ENCODE peak calls at places on chromosomes 11 and 22, in seven cellular contexts. J, T, H, F, C, P and E are unnamed samples.

GRCh38 chr11:122668562-122669090 is 13.1 kb downstream of the UBASH3B start:
- DNase-seq in H (no peak), T (peak; percentile 86), J (no peak), C (no peak), P (peak; percentile 89), F (peak; percentile 98), E (peak; percentile 33)

GRCh38 chr11:112962854-112963367 is 1.7 kb downstream of the NCAM1 start:
- DNase-seq in T (no peak), J (peak; percentile 84), P (peak; percentile 23), F (no peak), C (no peak), H (peak; percentile 94), E (no peak)

GRCh38 chr22:28179392-28179791 is 260.3 kb upstream of the PITPNB start:
- DNase-seq in T (no peak), P (no peak), H (no peak), J (no peak), F (no peak), C (no peak), E (no peak)

GRCh38 chr22:17074648-17075002 is 10.2 kb upstream of the IL17RA start:
- DNase-seq in C (no peak), J (no peak), T (peak; percentile 34), F (peak; percentile 40), H (no peak), P (no peak), E (no peak)

GRCh38 chr11:63866211-63866610 is 27.3 kb downstream of the MARK2 start:
- DNase-seq in C (no peak), T (peak; percentile 63), H (no peak), J (no peak), P (peak; percentile 54), F (peak; percentile 61), E (peak; percentile 95)

GRCh38 chr11:69131644-69132300 is 24.0 kb upstream of the SMIM38 start:
- DNase-seq in H (peak; percentile 70), C (peak; percentile 36), P (peak; percentile 68), J (peak; percentile 91), T (peak; percentile 63), F (peak; percentile 70), E (no peak)

GRCh38 chr11:59668188-59668949 is 468 bp downstream of the PATL1 start:
- DNase-seq in J (peak; percentile 94), C (peak; percentile 8), F (peak; percentile 28), H (peak; percentile 10), T (peak; percentile 42), P (peak; percentile 34), E (peak; percentile 78)

GRCh38 chr11:87137711-87138110 is 100.0 kb downstream of the TMEM135 start:
- DNase-seq in T (peak; percentile 80), J (no peak), F (peak; percentile 64), H (no peak), P (no peak), C (peak; percentile 37), E (no peak)

GRCh38 chr11:12290477-12290922 is 86.9 kb upstream of the PARVA start:
- DNase-seq in F (no peak), J (no peak), H (no peak), C (no peak), T (no peak), P (no peak), E (no peak)

GRCh38 chr11:63944987-63945386 is 6.2 kb downstream of the NAA40 start:
- DNase-seq in J (no peak), T (peak; percentile 43), F (no peak), C (no peak), H (peak; percentile 58), P (no peak), E (no peak)

GRCh38 chr22:20423636-20424511 is 13.8 kb downstream of the SCARF2 start:
- DNase-seq in F (no peak), T (no peak), P (no peak), J (peak; percentile 3), C (no peak), H (no peak), E (no peak)

GRCh38 chr11:121582296-121582695 is 129.5 kb upstream of the SORL1-AS1 start:
- DNase-seq in C (no peak), F (no peak), J (no peak), T (no peak), P (no peak), H (no peak), E (peak; percentile 14)

GRCh38 chr22:27591060-27591459 is 210.5 kb downstream of the MN1 start:
- DNase-seq in T (no peak), C (no peak), P (no peak), F (no peak), J (no peak), H (no peak), E (no peak)

GRCh38 chr22:48736593-48737460 is 1090.8 kb downstream of the BRD1 start:
- DNase-seq in T (no peak), C (no peak), H (peak; percentile 0), F (no peak), P (no peak), J (no peak), E (no peak)

GRCh38 chr22:21731503-21731902 is 4.1 kb downstream of the YPEL1 start:
- DNase-seq in F (no peak), J (no peak), C (no peak), T (no peak), H (no peak), P (no peak), E (no peak)

GRCh38 chr11:72354356-72355115 is 79.8 kb downstream of the CLPB start:
- DNase-seq in P (peak; percentile 10), J (no peak), F (peak; percentile 31), H (peak; percentile 78), T (no peak), C (no peak), E (no peak)

GRCh38 chr11:131944709-131945108 is 574.3 kb downstream of the NTM start:
- DNase-seq in P (peak; percentile 18), F (peak; percentile 68), H (no peak), C (peak; percentile 69), T (peak; percentile 55), J (no peak), E (no peak)

GRCh38 chr11:93031386-93031785 is 61.9 kb downstream of the MTNR1B start:
- DNase-seq in H (no peak), J (peak; percentile 19), P (peak; percentile 95), C (no peak), T (peak; percentile 71), F (peak; percentile 82), E (no peak)

GRCh38 chr11:62459080-62459479 is 40.2 kb downstream of the SCGB1A1 start:
- DNase-seq in J (no peak), P (no peak), C (no peak), F (peak; percentile 33), T (peak; percentile 44), H (no peak), E (no peak)

GRCh38 chr22:23984430-23984829 is 4.5 kb downstream of the GSTT2 start:
- DNase-seq in C (no peak), J (no peak), F (peak; percentile 38), H (peak; percentile 63), P (peak; percentile 11), T (peak; percentile 53), E (no peak)

DNA sequence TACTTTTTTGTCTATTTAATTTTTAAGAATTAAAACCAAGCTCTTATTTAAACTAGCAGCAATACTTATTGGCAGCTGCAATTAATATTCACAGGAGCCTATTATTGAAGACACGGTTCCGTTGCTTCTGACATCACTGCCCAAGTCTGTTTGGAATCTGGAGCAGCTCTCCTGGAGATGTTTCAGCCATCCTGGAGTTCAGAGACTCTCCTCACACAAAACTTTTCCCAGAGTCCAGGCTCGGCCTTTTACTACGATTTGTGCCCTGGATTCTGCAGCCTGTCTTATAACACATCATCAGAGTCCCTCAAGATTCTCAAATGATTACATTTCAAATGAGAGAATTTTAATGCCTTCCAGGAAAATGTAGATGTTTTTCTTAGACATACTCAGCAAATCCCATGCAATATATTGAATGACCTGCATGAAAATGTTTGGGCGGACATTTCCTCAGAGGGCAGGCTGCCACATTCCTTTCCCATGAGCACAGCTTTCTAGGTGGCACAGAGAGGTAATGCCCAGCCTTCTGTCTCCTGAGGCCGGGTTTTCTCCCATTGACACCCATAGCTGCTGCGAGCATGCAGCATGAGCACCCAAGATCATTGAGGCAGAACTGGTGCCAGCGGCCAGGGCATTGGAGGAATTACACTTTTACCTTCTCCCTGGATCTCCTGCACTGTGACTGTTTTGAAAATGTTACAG is 129.1 kb downstream of the SNX19 start:
- DNase-seq in P (no peak), J (no peak), F (peak; percentile 46), T (no peak), H (no peak), C (no peak), E (no peak)
- TF ChIP-seq CTCF in P (no peak), J (no peak), F (no peak), T (no peak), H (no peak), C (no peak), E (no peak)

GRCh38 chr11:107716884-107717532 is 5.2 kb upstream of the SLN start:
- DNase-seq in H (no peak), J (no peak), T (no peak), F (no peak), C (no peak), P (peak; percentile 31), E (no peak)
- TF ChIP-seq CTCF in H (no peak), J (no peak), T (no peak), F (no peak), C (no peak), P (no peak), E (no peak)

GRCh38 chr11:2590131-2590950 is 109.5 kb downstream of the KCNQ1OT1 start:
- DNase-seq in P (no peak), J (no peak), C (no peak), H (no peak), F (no peak), T (no peak), E (no peak)

GRCh38 chr11:2591805-2592204 is 108.0 kb downstream of the KCNQ1OT1 start:
- DNase-seq in H (no peak), C (no peak), T (no peak), J (no peak), P (no peak), F (no peak), E (no peak)

GRCh38 chr11:2592559-2593392 is 107.0 kb downstream of the KCNQ1OT1 start:
- DNase-seq in T (no peak), J (no peak), F (no peak), H (peak; percentile 1), P (no peak), C (no peak), E (no peak)

GRCh38 chr11:2589538-2589934 is 110.3 kb downstream of the KCNQ1OT1 start:
- DNase-seq in C (no peak), T (no peak), P (no peak), F (no peak), J (no peak), H (peak; percentile 1), E (no peak)

GRCh38 chr11:2590951-2591754 is 108.6 kb downstream of the KCNQ1OT1 start:
- DNase-seq in T (no peak), J (no peak), P (no peak), F (no peak), H (no peak), C (no peak), E (no peak)
- TF ChIP-seq CTCF in T (no peak), J (no peak), P (no peak), F (no peak), H (no peak), C (no peak), E (no peak)

DNA sequence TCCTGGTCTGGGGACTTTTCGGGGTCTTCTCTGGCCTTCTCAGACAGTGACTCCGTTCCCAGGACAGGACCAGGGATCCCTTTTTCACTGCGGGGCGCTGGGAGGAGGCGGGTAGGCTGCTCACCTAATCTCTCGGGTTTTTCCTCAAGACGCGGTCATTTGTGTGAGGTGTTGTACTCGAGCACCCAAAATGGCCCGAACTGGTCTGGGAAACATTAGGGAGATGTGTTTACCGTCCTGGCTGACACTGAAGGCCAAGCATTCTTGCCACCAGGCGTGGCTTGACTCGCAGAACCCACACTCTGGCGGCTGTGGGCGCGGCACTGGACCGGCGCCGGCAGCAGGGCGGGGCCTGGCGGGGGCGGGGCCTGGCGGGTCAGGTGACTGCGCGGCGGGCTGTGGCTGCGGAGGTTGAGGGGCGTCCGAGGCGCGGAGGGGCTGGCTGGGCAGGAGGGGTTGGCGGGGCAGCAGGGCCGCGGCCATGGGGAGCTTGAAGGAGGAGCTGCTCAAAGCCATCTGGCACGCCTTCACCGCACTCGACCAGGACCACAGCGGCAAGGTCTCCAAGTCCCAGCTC is at the start of gene SWAP70:
- DNase-seq in F (peak; percentile 82), J (peak; percentile 93), C (peak; percentile 71), P (peak; percentile 82), T (peak; percentile 88), H (peak; percentile 87), E (peak; percentile 80)
- TF ChIP-seq CTCF in F (peak; percentile 52), J (peak; percentile 40), C (peak; percentile 41), P (peak; percentile 42), T (peak; percentile 45), H (peak; percentile 17), E (no peak)